ENCODE peak calls at places on chromosomes 11 and 22, in five cellular contexts. D is iris pigment epithelial cell; G is non-pigmented ciliary epithelial cell; N is OCI-LY7; E is stimulated activated CD4-positive, alpha-beta T cell treated with anti-CD3 and anti-CD28 coated beads, Interleukin-15, amount 100 ng/mL, for 1 hour. F is an unnamed sample.

GRCh38 chr22:30609260-30610185 is 2.5 kb downstream of the TCN2 start:
- DNase-seq in N (no peak), E (no peak), D (peak; percentile 92), G (no peak), F (peak; percentile 85)

GRCh38 chr11:65414776-65415498 is 7.7 kb upstream of the NEAT1 start:
- DNase-seq in G (no peak), N (no peak), D (peak; percentile 23), E (no peak), F (peak; percentile 74)

GRCh38 chr11:80163011-80163410 is 722.2 kb upstream of the TENM4 start:
- DNase-seq in G (no peak), D (peak; percentile 22), N (no peak), E (no peak), F (no peak)

GRCh38 chr11:69969890-69970784 is 108.0 kb upstream of the ANO1 start:
- DNase-seq in G (no peak), N (no peak), E (no peak), D (peak; percentile 16), F (no peak)

GRCh38 chr11:127080735-127081134 is 80.2 kb upstream of the KIRREL3 start:
- DNase-seq in E (no peak), D (no peak), G (no peak), N (no peak), F (no peak)

GRCh38 chr22:22032906-22033802 is 50.6 kb upstream of the TOP3B start:
- DNase-seq in N (no peak), E (no peak), D (no peak), G (no peak), F (no peak)

GRCh38 chr11:116857316-116857715 is 19.9 kb upstream of the APOA1 start:
- DNase-seq in N (no peak), G (no peak), E (no peak), D (peak; percentile 20), F (peak; percentile 21)

GRCh38 chr11:69823641-69824285 is 4.5 kb upstream of the FGF3 start:
- DNase-seq in G (no peak), N (no peak), E (no peak), D (no peak), F (no peak)

GRCh38 chr11:2263724-2264360 is 6.5 kb downstream of the ASCL2 start:
- DNase-seq in E (no peak), N (no peak), D (no peak), G (no peak), F (no peak)

GRCh38 chr11:40679276-40679675 is 780.2 kb downstream of the LRRC4C start:
- DNase-seq in D (no peak), N (no peak), E (no peak), G (no peak), F (no peak)

GRCh38 chr11:130146797-130147196 is 12.8 kb upstream of the ST14 start:
- DNase-seq in D (no peak), E (no peak), N (peak; percentile 78), G (no peak), F (no peak)

GRCh38 chr11:313787-314547 is at the start of gene IFITM1:
- DNase-seq in E (no peak), G (no peak), N (peak; percentile 73), D (peak; percentile 91), F (peak; percentile 86)

GRCh38 chr22:38460367-38460952 is 5.5 kb upstream of the KCNJ4 start:
- DNase-seq in G (no peak), N (no peak), D (no peak), E (no peak), F (no peak)

GRCh38 chr22:32733900-32734299 is 67.6 kb upstream of the TIMP3 start:
- DNase-seq in E (no peak), N (no peak), D (no peak), G (no peak), F (no peak)

GRCh38 chr22:45240137-45240809 is 421 bp downstream of the KIAA0930 start:
- DNase-seq in D (peak; percentile 36), E (peak; percentile 18), N (peak; percentile 41), G (no peak), F (no peak)

GRCh38 chr11:69521461-69521860 is 40.0 kb downstream of the LINC01488 start:
- DNase-seq in N (no peak), D (no peak), E (no peak), G (no peak), F (no peak)

GRCh38 chr11:71305041-71305440 is 52.7 kb upstream of the SHANK2 start:
- DNase-seq in D (no peak), N (no peak), G (no peak), E (no peak), F (no peak)

GRCh38 chr11:114280696-114281095 is 15.5 kb upstream of the NNMT start:
- DNase-seq in N (peak; percentile 40), G (no peak), D (peak; percentile 89), E (no peak), F (peak; percentile 86)

GRCh38 chr11:123357353-123357989 is 72.6 kb upstream of the GRAMD1B start:
- DNase-seq in G (no peak), N (no peak), D (no peak), E (no peak), F (no peak)

GRCh38 chr22:23400286-23400981 is 179.7 kb downstream of the IGLL1 start:
- DNase-seq in G (no peak), N (no peak), D (no peak), E (no peak), F (no peak)

GRCh38 chr11:46003647-46004046 is 81.2 kb downstream of the LARGE2 start:
- DNase-seq in N (no peak), E (no peak), D (peak; percentile 34), G (no peak), F (peak; percentile 44)

GRCh38 chr11:3947084-3947483 is 91.6 kb downstream of the STIM1 start:
- DNase-seq in N (peak; percentile 88), E (no peak), G (no peak), D (peak; percentile 58), F (peak; percentile 60)

GRCh38 chr11:44764583-44764982 is 37.8 kb downstream of the TSPAN18 start:
- DNase-seq in N (no peak), D (no peak), G (no peak), E (no peak), F (no peak)

GRCh38 chr11:100832851-100833250 is 145.8 kb downstream of the ARHGAP42 start:
- DNase-seq in G (no peak), N (no peak), E (no peak), D (no peak), F (no peak)

GRCh38 chr11:117595440-117595839 is 201.6 kb downstream of the DSCAML1 start:
- DNase-seq in G (no peak), E (no peak), D (no peak), N (peak; percentile 2), F (no peak)

GRCh38 chr11:9533053-9533452 is 40.4 kb upstream of the WEE1 start:
- DNase-seq in E (no peak), G (no peak), D (no peak), N (no peak), F (no peak)

GRCh38 chr11:84290647-84291046 is 1004.5 kb upstream of the CCDC90B start:
- DNase-seq in G (no peak), E (no peak), D (peak; percentile 64), N (no peak), F (peak; percentile 55)

F was measured in fibroblast of mammary gland.